ENCODE peak calls at places on chromosomes 1 and 21, in eight cellular contexts. Y is fibroblast of lung; W is T-helper 2 cell; D is left ventricle myocardium inferior; N is OCI-LY7; H is type B pancreatic cell; Q is stimulated activated CD4-positive, alpha-beta T cell treated with anti-CD3 and anti-CD28 coated beads, Interleukin-15, amount 100 ng/mL, for 1 hour; C is AG08395. K is an unnamed sample.
A peak's percentile ranks its signal among the peaks of the same experiment; 100 is the strongest.

GRCh38 chr1:56157477-56157876 is 421.9 kb downstream of the PLPP3 start:
- DNase-seq in Y (peak; percentile 25), W (no peak), D (no peak), N (no peak), H (no peak), Q (no peak), C (no peak), K (no peak)

GRCh38 chr1:74686941-74687340 is 13.3 kb upstream of the ERICH3 start:
- DNase-seq in Y (no peak), W (no peak), D (no peak), N (no peak), H (no peak), Q (no peak), C (no peak), K (no peak)

GRCh38 chr1:50841791-50842387 is 118.2 kb downstream of the FAF1 start:
- DNase-seq in Y (peak; percentile 73), W (no peak), D (no peak), N (no peak), H (no peak), Q (no peak), C (peak; percentile 60), K (no peak)

GRCh38 chr1:192580351-192580962 is 4.9 kb downstream of the RGS1 start:
- DNase-seq in Y (peak; percentile 68), W (no peak), D (no peak), N (peak; percentile 48), H (no peak), Q (no peak), C (peak; percentile 67), K (no peak)

GRCh38 chr1:157955269-157955668 is 38.2 kb upstream of the KIRREL1 start:
- DNase-seq in Y (no peak), W (no peak), D (no peak), N (no peak), H (no peak), Q (no peak), C (no peak), K (no peak)

GRCh38 chr1:224333309-224333926 is 3.4 kb upstream of the NVL start:
- DNase-seq in Y (peak; percentile 46), W (no peak), D (no peak), N (peak; percentile 84), H (no peak), Q (no peak), C (peak; percentile 50), K (no peak)

GRCh38 chr1:38817958-38818705 is 41.4 kb downstream of the RRAGC start:
- DNase-seq in Y (no peak), W (peak; percentile 29), D (no peak), N (no peak), H (peak; percentile 86), Q (peak; percentile 51), C (peak; percentile 43), K (peak; percentile 88)

GRCh38 chr21:35646606-35647005 is 413.7 kb downstream of the SETD4 start:
- DNase-seq in Y (no peak), W (no peak), D (no peak), N (no peak), H (no peak), Q (no peak), C (peak; percentile 59), K (no peak)

GRCh38 chr21:21714396-21714795 is 716.2 kb downstream of the NCAM2 start:
- DNase-seq in Y (peak; percentile 95), W (no peak), D (no peak), N (no peak), H (no peak), Q (no peak), C (peak; percentile 47), K (no peak)

GRCh38 chr1:210263963-210264362 is 31.4 kb downstream of the SERTAD4 start:
- DNase-seq in Y (no peak), W (no peak), D (no peak), N (no peak), H (no peak), Q (no peak), C (no peak), K (no peak)

GRCh38 chr1:38009841-38010180 is 2.7 kb upstream of the UTP11 start:
- DNase-seq in Y (no peak), W (no peak), D (no peak), N (no peak), H (no peak), Q (no peak), C (no peak), K (no peak)

GRCh38 chr1:7400566-7400965 is 370.5 kb upstream of the VAMP3 start:
- DNase-seq in Y (no peak), W (no peak), D (no peak), N (no peak), H (no peak), Q (no peak), C (no peak), K (peak; percentile 54)

GRCh38 chr1:41241748-41242644 is at the start of gene SCMH1:
- DNase-seq in Y (peak; percentile 40), W (peak; percentile 50), D (peak; percentile 46), N (peak; percentile 79), H (peak; percentile 76), Q (peak; percentile 44), C (peak; percentile 66), K (no peak)

GRCh38 chr1:200699871-200700270 is 30.2 kb upstream of the DDX59 start:
- DNase-seq in Y (no peak), W (no peak), D (no peak), N (peak; percentile 2), H (no peak), Q (no peak), C (peak; percentile 61), K (no peak)

GRCh38 chr1:23118957-23119792 is 49.5 kb downstream of the LUZP1 start:
- DNase-seq in Y (peak; percentile 20), W (no peak), D (no peak), N (no peak), H (no peak), Q (no peak), C (no peak), K (no peak)

GRCh38 chr1:189567890-189568289 is 909.8 kb downstream of the BRINP3 start:
- DNase-seq in Y (no peak), W (no peak), D (no peak), N (no peak), H (no peak), Q (no peak), C (no peak), K (no peak)

GRCh38 chr21:45536301-45537081 is 5.7 kb downstream of the SLC19A1 start:
- DNase-seq in Y (no peak), W (no peak), D (peak; percentile 12), N (no peak), H (peak; percentile 65), Q (no peak), C (no peak), K (no peak)

GRCh38 chr1:44650159-44650831 is 24.0 kb downstream of the TMEM53 start:
- DNase-seq in Y (no peak), W (no peak), D (peak; percentile 74), N (no peak), H (peak; percentile 68), Q (no peak), C (no peak), K (no peak)

GRCh38 chr21:31354604-31355443 is 10.8 kb upstream of the TIAM1 start:
- DNase-seq in Y (peak; percentile 98), W (peak; percentile 51), D (no peak), N (no peak), H (no peak), Q (peak; percentile 46), C (peak; percentile 43), K (no peak)

GRCh38 chr1:36322085-36322785 is 1.2 kb downstream of the EVA1B start:
- DNase-seq in Y (no peak), W (no peak), D (no peak), N (no peak), H (no peak), Q (no peak), C (no peak), K (no peak)

GRCh38 chr1:51189421-51190073 is 46.5 kb upstream of the RNF11 start:
- DNase-seq in Y (peak; percentile 67), W (peak; percentile 17), D (no peak), N (peak; percentile 64), H (no peak), Q (no peak), C (peak; percentile 81), K (no peak)

GRCh38 chr1:66490817-66491216 is 43.1 kb upstream of the SGIP1 start:
- DNase-seq in Y (no peak), W (no peak), D (no peak), N (no peak), H (no peak), Q (no peak), C (no peak), K (no peak)

GRCh38 chr1:154955039-154955717 is 721 bp downstream of the PBXIP1 start:
- DNase-seq in Y (peak; percentile 79), W (peak; percentile 93), D (no peak), N (peak; percentile 93), H (no peak), Q (peak; percentile 42), C (peak; percentile 67), K (no peak)

GRCh38 chr1:22338071-22338765 is 113.4 kb upstream of the ZBTB40 start:
- DNase-seq in Y (no peak), W (no peak), D (no peak), N (no peak), H (no peak), Q (no peak), C (no peak), K (no peak)

GRCh38 chr1:3436901-3437300 is 17.6 kb upstream of the ARHGEF16 start:
- DNase-seq in Y (no peak), W (no peak), D (no peak), N (no peak), H (no peak), Q (no peak), C (no peak), K (no peak)

GRCh38 chr1:147849097-147849873 is 53.3 kb upstream of the GJA8 start:
- DNase-seq in Y (peak; percentile 34), W (no peak), D (no peak), N (no peak), H (no peak), Q (no peak), C (no peak), K (no peak)

GRCh38 chr1:84884671-84885389 is 8.2 kb downstream of the LPAR3 start:
- DNase-seq in Y (no peak), W (no peak), D (no peak), N (no peak), H (no peak), Q (no peak), C (peak; percentile 35), K (no peak)

GRCh38 chr1:103583887-103584286 is 12.5 kb downstream of the AMY2B start:
- DNase-seq in Y (no peak), W (no peak), D (no peak), N (no peak), H (no peak), Q (no peak), C (no peak), K (no peak)

GRCh38 chr1:158002022-158002629 is 8.7 kb downstream of the KIRREL1 start:
- DNase-seq in Y (no peak), W (no peak), D (no peak), N (no peak), H (no peak), Q (no peak), C (peak; percentile 48), K (no peak)

GRCh38 chr1:8423134-8423701 is 105.3 kb downstream of the SLC45A1 start:
- DNase-seq in Y (no peak), W (peak; percentile 20), D (peak; percentile 47), N (peak; percentile 42), H (no peak), Q (peak; percentile 22), C (no peak), K (peak; percentile 84)

GRCh38 chr1:93411000-93411399 is 36.9 kb upstream of the FNBP1L start:
- DNase-seq in Y (no peak), W (no peak), D (no peak), N (no peak), H (no peak), Q (no peak), C (no peak), K (no peak)

GRCh38 chr1:88943221-88943620 is 49.2 kb downstream of the KYAT3 start:
- DNase-seq in Y (peak; percentile 22), W (no peak), D (no peak), N (no peak), H (no peak), Q (no peak), C (no peak), K (no peak)

GRCh38 chr1:210237981-210238380 is 5.4 kb downstream of the SERTAD4 start:
- DNase-seq in Y (no peak), W (no peak), D (no peak), N (no peak), H (no peak), Q (no peak), C (no peak), K (no peak)

GRCh38 chr21:44664691-44665090 is 2.0 kb downstream of the KRTAP12-2 start:
- DNase-seq in Y (no peak), W (no peak), D (no peak), N (no peak), H (peak; percentile 24), Q (no peak), C (no peak), K (peak; percentile 72)

K was measured in osteocyte.